ENCODE peak calls at places on chromosome 20, in nine cellular contexts. N, A, E, F, C, S, G, L and K are unnamed samples.

GRCh38 chr20:54255157-54255556 is 47.3 kb downstream of the PFDN4 start:
- DNase-seq in L (no peak), A (no peak), N (no peak), F (peak; percentile 9), S (no peak), G (no peak), C (no peak), E (peak; percentile 99), K (no peak)

GRCh38 chr20:25313608-25314007 is 65.7 kb downstream of the PYGB start:
- DNase-seq in A (no peak), F (peak; percentile 42), L (no peak), G (no peak), C (no peak), N (no peak), S (no peak), E (no peak), K (no peak)

GRCh38 chr20:835220-836045 is 1.9 kb downstream of the FAM110A start:
- DNase-seq in E (no peak), A (no peak), S (no peak), G (peak; percentile 55), L (no peak), F (no peak), N (no peak), C (no peak), K (no peak)

GRCh38 chr20:41716436-41716835 is 98.3 kb upstream of the CHD6 start:
- DNase-seq in E (no peak), L (peak; percentile 41), F (no peak), N (no peak), S (no peak), A (no peak), G (no peak), C (peak; percentile 17), K (no peak)

GRCh38 chr20:31967830-31968249 is at the start of gene XKR7:
- DNase-seq in F (no peak), A (no peak), C (no peak), S (peak; percentile 48), L (no peak), G (no peak), E (no peak), N (peak; percentile 5), K (no peak)

GRCh38 chr20:2794866-2795447 is 5.5 kb downstream of the CPXM1 start:
- DNase-seq in F (no peak), G (no peak), A (no peak), L (no peak), N (no peak), E (no peak), C (no peak), S (no peak), K (no peak)

GRCh38 chr20:2246081-2246491 is 49.7 kb upstream of the TGM3 start:
- DNase-seq in F (no peak), C (no peak), L (no peak), A (no peak), G (no peak), N (no peak), E (no peak), S (no peak), K (no peak)

GRCh38 chr20:34066476-34067090 is 45.5 kb downstream of the EIF2S2 start:
- DNase-seq in G (no peak), N (no peak), L (peak; percentile 79), E (no peak), F (peak; percentile 70), S (no peak), C (no peak), A (no peak), K (peak; percentile 33)

GRCh38 chr20:21522479-21523397 is 8.9 kb upstream of the NKX2-2 start:
- DNase-seq in F (no peak), A (peak; percentile 33), S (no peak), G (no peak), E (no peak), C (peak; percentile 22), N (no peak), L (no peak), K (no peak)

GRCh38 chr20:23415958-23416583 is 5.2 kb downstream of the NAPB start:
- DNase-seq in C (no peak), G (no peak), F (no peak), E (no peak), S (no peak), L (peak; percentile 21), N (no peak), A (peak; percentile 51), K (no peak)

GRCh38 chr20:53342429-53342828 is 251.2 kb downstream of the ZNF217 start:
- DNase-seq in N (no peak), F (no peak), G (no peak), L (no peak), C (no peak), E (no peak), A (no peak), S (no peak), K (no peak)

GRCh38 chr20:62117658-62118057 is 4.6 kb upstream of the LSM14B start:
- DNase-seq in E (no peak), S (no peak), G (peak; percentile 60), L (no peak), N (peak; percentile 62), A (peak; percentile 91), C (no peak), F (no peak), K (no peak)

GRCh38 chr20:33651562-33652048 is 10.5 kb upstream of the C20orf144 start:
- DNase-seq in N (no peak), F (no peak), S (no peak), L (no peak), A (no peak), C (no peak), G (no peak), E (no peak), K (no peak)

GRCh38 chr20:54042021-54042420 is 28.4 kb downstream of the BCAS1 start:
- DNase-seq in G (no peak), F (no peak), E (no peak), A (no peak), C (no peak), S (no peak), L (no peak), N (no peak), K (no peak)

GRCh38 chr20:36167826-36168634 is 13.5 kb downstream of the EPB41L1 start:
- DNase-seq in C (peak; percentile 49), E (peak; percentile 82), N (no peak), G (no peak), F (peak; percentile 62), A (no peak), L (peak; percentile 69), S (no peak), K (no peak)

GRCh38 chr20:48843125-48843806 is 15.5 kb upstream of the PREX1 start:
- DNase-seq in S (no peak), F (no peak), E (no peak), L (no peak), N (no peak), A (no peak), G (no peak), C (no peak), K (no peak)

GRCh38 chr20:63026582-63027424 is 20.0 kb upstream of the BHLHE23 start:
- DNase-seq in L (no peak), A (no peak), F (no peak), S (no peak), E (no peak), N (no peak), C (no peak), G (peak; percentile 13), K (no peak)

GRCh38 chr20:33431797-33432381 is 11.7 kb downstream of the SNTA1 start:
- DNase-seq in E (no peak), G (no peak), L (no peak), C (no peak), N (no peak), F (no peak), A (no peak), S (no peak), K (no peak)

GRCh38 chr20:1334761-1335160 is 5.8 kb upstream of the SDCBP2 start:
- DNase-seq in F (peak; percentile 30), A (no peak), N (no peak), L (no peak), G (no peak), C (no peak), S (no peak), E (no peak), K (no peak)

GRCh38 chr20:1946762-1947534 is 46.9 kb downstream of the PDYN start:
- DNase-seq in C (peak; percentile 39), N (no peak), G (peak; percentile 54), F (peak; percentile 39), A (no peak), E (no peak), S (no peak), L (peak; percentile 16), K (peak; percentile 64)

GRCh38 chr20:9218412-9219001 is 149.6 kb downstream of the PLCB4 start:
- DNase-seq in C (no peak), F (peak; percentile 69), E (no peak), N (no peak), A (no peak), L (peak; percentile 35), S (no peak), G (no peak), K (no peak)

GRCh38 chr20:17873410-17874270 is 95.0 kb downstream of the SNX5 start:
- DNase-seq in A (no peak), S (no peak), L (peak; percentile 96), F (peak; percentile 98), G (peak; percentile 90), E (peak; percentile 18), N (no peak), C (peak; percentile 90), K (peak; percentile 92)

GRCh38 chr20:64024141-64024990 is 11.6 kb upstream of the C20orf204 start:
- DNase-seq in L (no peak), F (no peak), C (no peak), N (no peak), S (no peak), E (no peak), G (no peak), A (no peak), K (peak; percentile 72)

GRCh38 chr20:4957939-4958362 is 43.4 kb downstream of the SLC23A2 start:
- DNase-seq in A (no peak), L (no peak), S (no peak), E (no peak), C (no peak), N (no peak), G (no peak), F (no peak), K (no peak)

GRCh38 chr20:5918856-5919633 is 31.3 kb downstream of the TRMT6 start:
- DNase-seq in F (peak; percentile 51), N (no peak), E (peak; percentile 45), G (no peak), S (no peak), A (no peak), C (peak; percentile 35), L (peak; percentile 65), K (no peak)

GRCh38 chr20:23229989-23230388 is 120.6 kb upstream of the NXT1 start:
- DNase-seq in L (no peak), G (no peak), N (no peak), S (no peak), F (no peak), E (no peak), A (no peak), C (no peak), K (no peak)

GRCh38 chr20:58001381-58001780 is 227.1 kb downstream of the ANKRD60 start:
- DNase-seq in F (no peak), A (no peak), E (no peak), C (no peak), G (no peak), N (no peak), S (no peak), L (no peak), K (no peak)

GRCh38 chr20:59688999-59689398 is 84.7 kb downstream of the PHACTR3 start:
- DNase-seq in N (no peak), L (no peak), E (no peak), S (no peak), F (no peak), C (no peak), A (no peak), G (no peak), K (no peak)

GRCh38 chr20:21613512-21613911 is 92.0 kb upstream of the PAX1 start:
- DNase-seq in A (no peak), E (no peak), C (no peak), L (no peak), G (no peak), N (no peak), S (no peak), F (no peak), K (no peak)

GRCh38 chr20:20210943-20211273 is 157.0 kb upstream of the INSM1 start:
- DNase-seq in G (no peak), N (no peak), S (no peak), F (no peak), C (no peak), L (no peak), E (no peak), A (no peak), K (no peak)